ENCODE peak calls at places on chromosomes 16 and 17, in nine cellular contexts. U is tibial nerve; V is substantia nigra; T is dorsolateral prefrontal cortex; W is uterus; I is CD8-positive, alpha-beta memory T cell; B is breast epithelium; X is cardiac muscle cell; Y is CD4-positive, CD25-positive, alpha-beta regulatory T cell. M is an unnamed sample.

GRCh38 chr17:77400445-77400870 is 259.7 kb downstream of the SEC14L1 start:
- DNase-seq in U (no peak), V (no peak), T (no peak), W (no peak), I (peak), B (no peak), X (peak), Y (peak), M (no peak)

GRCh38 chr16:30096105-30096861 is at the start of gene YPEL3:
- DNase-seq in U (peak), V (peak), T (peak), W (peak), I (peak), B (peak), X (peak), Y (peak), M (peak)

GRCh38 chr17:78798695-78799559 is 16.9 kb upstream of the CYTH1 start:
- DNase-seq in U (no peak), V (no peak), T (no peak), W (no peak), I (no peak), B (no peak), X (peak), Y (no peak), M (no peak)

GRCh38 chr17:78299052-78299451 is 60.8 kb downstream of the SOCS3 start:
- DNase-seq in U (no peak), V (no peak), T (no peak), W (no peak), I (no peak), B (no peak), X (no peak), Y (no peak), M (no peak)

GRCh38 chr17:39450051-39450450 is 1.0 kb downstream of the MED1 start:
- DNase-seq in U (no peak), V (no peak), T (no peak), W (no peak), I (no peak), B (no peak), X (no peak), Y (no peak), M (no peak)

GRCh38 chr17:76720211-76720610 is 6.2 kb downstream of the JMJD6 start:
- DNase-seq in U (no peak), V (no peak), T (no peak), W (no peak), I (no peak), B (no peak), X (no peak), Y (no peak), M (no peak)

GRCh38 chr17:39014044-39014794 is 47.0 kb upstream of the FBXO47 start:
- DNase-seq in U (no peak), V (no peak), T (no peak), W (peak), I (no peak), B (no peak), X (peak), Y (no peak), M (no peak)

GRCh38 chr17:48505788-48506187 is 25.0 kb downstream of the HOXB1 start:
- DNase-seq in U (no peak), V (no peak), T (no peak), W (no peak), I (peak), B (no peak), X (peak), Y (peak), M (no peak)

GRCh38 chr17:50268632-50269287 is 5.5 kb upstream of the TMEM92 start:
- DNase-seq in U (no peak), V (no peak), T (no peak), W (no peak), I (no peak), B (peak), X (peak), Y (no peak), M (no peak)

GRCh38 chr16:90019543-90020259 is 445 bp upstream of the DBNDD1 start:
- DNase-seq in U (no peak), V (no peak), T (no peak), W (no peak), I (peak), B (no peak), X (no peak), Y (no peak), M (no peak)

GRCh38 chr16:19223235-19223847 is 55.3 kb downstream of the SYT17 start:
- DNase-seq in U (peak), V (no peak), T (no peak), W (no peak), I (no peak), B (no peak), X (peak), Y (no peak), M (no peak)

GRCh38 chr17:47267354-47267828 is 13.8 kb downstream of the ITGB3 start:
- DNase-seq in U (no peak), V (no peak), T (no peak), W (no peak), I (no peak), B (no peak), X (peak), Y (no peak), M (no peak)

GRCh38 chr16:57614546-57615343 is 13.7 kb upstream of the ADGRG1 start:
- DNase-seq in U (no peak), V (no peak), T (no peak), W (no peak), I (no peak), B (no peak), X (no peak), Y (no peak), M (no peak)

GRCh38 chr17:82566129-82566995 is 46.8 kb downstream of the FOXK2 start:
- DNase-seq in U (no peak), V (no peak), T (no peak), W (no peak), I (no peak), B (no peak), X (no peak), Y (no peak), M (no peak)

GRCh38 chr16:46428108-46429061 is 192.8 kb downstream of the SHCBP1 start:
- DNase-seq in U (no peak), V (no peak), T (no peak), W (no peak), I (no peak), B (no peak), X (no peak), Y (no peak), M (no peak)

GRCh38 chr16:11127610-11128195 is 128.3 kb downstream of the SOCS1 start:
- DNase-seq in U (no peak), V (no peak), T (no peak), W (no peak), I (no peak), B (no peak), X (no peak), Y (no peak), M (no peak)

GRCh38 chr17:7873051-7873450 is 15.2 kb downstream of the CYB5D1 start:
- DNase-seq in U (no peak), V (no peak), T (no peak), W (no peak), I (no peak), B (no peak), X (no peak), Y (no peak), M (no peak)

GRCh38 chr16:17303101-17303500 is 167.7 kb downstream of the XYLT1 start:
- DNase-seq in U (no peak), V (no peak), T (no peak), W (no peak), I (no peak), B (no peak), X (no peak), Y (no peak), M (no peak)

GRCh38 chr17:2706911-2707510 is 4.6 kb downstream of the CLUH start:
- DNase-seq in U (no peak), V (no peak), T (no peak), W (no peak), I (no peak), B (no peak), X (no peak), Y (no peak), M (no peak)

GRCh38 chr16:31880322-31880979 is 6.8 kb downstream of the ZNF267 start:
- DNase-seq in U (no peak), V (no peak), T (no peak), W (no peak), I (peak), B (no peak), X (peak), Y (no peak), M (no peak)

GRCh38 chr17:70945386-70945785 is 776.1 kb downstream of the KCNJ2 start:
- DNase-seq in U (no peak), V (no peak), T (no peak), W (no peak), I (no peak), B (no peak), X (peak), Y (no peak), M (no peak)

GRCh38 chr17:64685705-64686104 is 23.6 kb upstream of the SMURF2 start:
- DNase-seq in U (no peak), V (no peak), T (no peak), W (no peak), I (no peak), B (no peak), X (no peak), Y (no peak), M (no peak)

GRCh38 chr17:29251969-29252866 is 5.6 kb downstream of the CRYBA1 start:
- DNase-seq in U (no peak), V (no peak), T (no peak), W (no peak), I (no peak), B (no peak), X (peak), Y (no peak), M (no peak)

GRCh38 chr16:56667581-56668571 is at the start of gene MT1G:
- DNase-seq in U (no peak), V (no peak), T (no peak), W (no peak), I (no peak), B (peak), X (peak), Y (no peak), M (no peak)

GRCh38 chr17:47275245-47275984 is 21.8 kb downstream of the ITGB3 start:
- DNase-seq in U (peak), V (no peak), T (no peak), W (peak), I (no peak), B (peak), X (peak), Y (no peak), M (no peak)

GRCh38 chr16:81610144-81610842 is 165.7 kb downstream of the CMIP start:
- DNase-seq in U (peak), V (peak), T (peak), W (peak), I (no peak), B (peak), X (peak), Y (no peak), M (peak)

GRCh38 chr17:35791681-35792350 is 3.6 kb downstream of the MMP28 start:
- DNase-seq in U (no peak), V (no peak), T (no peak), W (no peak), I (no peak), B (no peak), X (no peak), Y (no peak), M (no peak)

GRCh38 chr17:45136846-45137560 is 1.5 kb downstream of the ACBD4 start:
- DNase-seq in U (no peak), V (no peak), T (no peak), W (no peak), I (no peak), B (no peak), X (no peak), Y (no peak), M (no peak)

GRCh38 chr17:82632461-82632860 is 15.8 kb downstream of the WDR45B start:
- DNase-seq in U (no peak), V (no peak), T (no peak), W (no peak), I (no peak), B (no peak), X (no peak), Y (no peak), M (no peak)

GRCh38 chr17:28118362-28118761 is 75.9 kb downstream of the NLK start:
- DNase-seq in U (no peak), V (no peak), T (no peak), W (no peak), I (no peak), B (no peak), X (no peak), Y (no peak), M (no peak)
- H3K27ac ChIP-seq in U (peak), V (no peak), T (no peak), W (no peak), I (no peak), B (no peak), X (no peak), Y (no peak), M (no peak)

GRCh38 chr17:62094175-62094574 is 29.1 kb upstream of the MED13 start:
- DNase-seq in U (no peak), V (no peak), T (no peak), W (no peak), I (no peak), B (no peak), X (peak), Y (no peak), M (no peak)
- H3K27ac ChIP-seq in U (no peak), V (no peak), T (no peak), W (no peak), I (no peak), B (no peak), X (no peak), Y (no peak), M (no peak)

DNA sequence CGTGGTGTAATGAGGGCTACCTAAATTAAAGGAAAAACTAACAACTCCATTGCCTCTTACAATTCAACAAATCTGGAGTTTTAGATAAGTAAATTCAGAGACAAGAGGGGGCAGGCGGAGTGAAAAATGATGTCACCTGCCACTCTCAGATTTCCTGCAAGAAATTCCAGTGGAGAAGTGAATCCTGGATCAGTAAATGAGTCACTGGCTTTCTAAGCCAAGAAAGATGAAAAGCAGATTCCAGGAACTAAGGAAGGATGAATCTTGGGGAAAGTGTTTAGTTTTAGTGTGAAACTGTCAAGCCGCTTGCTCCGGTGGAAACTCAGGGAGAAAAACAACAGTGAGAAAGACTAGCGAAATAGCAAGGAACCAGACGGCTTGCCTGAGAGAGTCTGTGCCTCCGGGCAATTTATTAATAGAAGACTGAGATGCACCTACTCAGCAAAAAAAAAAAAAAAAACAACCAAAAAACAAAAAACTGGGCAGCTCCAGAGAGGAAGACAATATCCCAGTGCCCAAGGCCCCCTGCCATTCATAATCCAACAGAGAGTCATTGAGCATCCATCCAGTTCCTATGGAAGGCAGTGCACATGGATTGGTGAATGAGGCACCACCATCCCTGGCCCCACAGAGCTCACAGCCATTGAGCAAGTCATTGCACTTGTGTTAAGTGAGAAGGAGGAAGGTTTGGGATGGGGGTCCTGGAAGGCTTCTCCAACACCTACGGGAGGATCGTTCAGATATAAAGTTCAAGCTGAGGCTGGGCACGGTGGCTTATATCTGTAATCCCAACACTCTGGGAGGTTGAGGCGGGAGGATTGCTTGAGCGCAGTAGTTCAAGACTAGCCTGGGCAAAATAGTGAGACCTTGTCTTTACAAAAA is 12.1 kb upstream of the RIPOR1 start:
- DNase-seq in U (no peak), V (no peak), T (no peak), W (no peak), I (no peak), B (no peak), X (peak), Y (no peak), M (no peak)
- H3K27ac ChIP-seq in U (no peak), V (no peak), T (no peak), W (peak), I (no peak), B (no peak), X (no peak), Y (no peak), M (no peak)

GRCh38 chr16:85221810-85222150 is 109.5 kb upstream of the CIBAR2 start:
- DNase-seq in U (no peak), V (no peak), T (no peak), W (no peak), I (no peak), B (no peak), X (no peak), Y (no peak), M (no peak)
- H3K27ac ChIP-seq in U (no peak), V (no peak), T (no peak), W (peak), I (no peak), B (no peak), X (no peak), Y (no peak), M (no peak)

DNA sequence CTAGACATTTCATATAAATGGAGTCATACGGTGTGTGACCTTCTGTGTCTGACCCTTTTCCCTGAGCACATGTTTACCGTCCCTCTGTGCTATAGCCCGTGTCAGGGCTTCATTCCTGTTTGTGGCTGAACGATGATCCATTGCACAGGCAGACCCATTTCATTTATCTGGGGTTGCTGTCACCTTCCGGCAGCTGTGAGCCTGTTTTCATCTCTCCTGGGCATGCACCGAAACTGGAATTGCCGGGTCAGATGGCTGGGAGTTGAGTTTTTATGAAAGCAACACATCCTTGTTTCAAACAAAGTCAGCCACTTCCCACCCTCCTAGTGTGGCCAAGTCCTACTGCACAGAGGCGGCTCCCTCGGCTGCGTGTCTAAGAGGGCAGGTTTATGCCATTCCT is 25.5 kb downstream of the BAIAP2 start:
- DNase-seq in U (no peak), V (no peak), T (no peak), W (no peak), I (no peak), B (no peak), X (no peak), Y (no peak), M (no peak)
- H3K27ac ChIP-seq in U (no peak), V (no peak), T (peak), W (no peak), I (no peak), B (peak), X (no peak), Y (no peak), M (no peak)